ENCODE peak calls at places on chromosomes 1 and 21, in four cellular contexts. V, B, J and X are unnamed samples.

GRCh38 chr1:115288799-115289198 is 49.2 kb downstream of the NGF start:
- DNase-seq in V (no peak), B (no peak), J (no peak), X (no peak)

GRCh38 chr1:100265562-100265930 is 470 bp upstream of the RTCA start:
- DNase-seq in V (peak; percentile 18), B (peak; percentile 42), J (no peak), X (no peak)

GRCh38 chr1:101051688-101052638 is 26.4 kb upstream of the DPH5 start:
- DNase-seq in V (no peak), B (no peak), J (no peak), X (no peak)

GRCh38 chr1:239274242-239274830 is 112.0 kb upstream of the CHRM3 start:
- DNase-seq in V (no peak), B (no peak), J (no peak), X (no peak)

GRCh38 chr1:159428536-159428935 is 3.5 kb upstream of the OR10J4 start:
- DNase-seq in V (no peak), B (no peak), J (no peak), X (no peak)

GRCh38 chr1:236016083-236016482 is 48.8 kb downstream of the NID1 start:
- DNase-seq in V (no peak), B (peak; percentile 30), J (no peak), X (no peak)

GRCh38 chr1:217713223-217713622 is 82.1 kb downstream of the SPATA17 start:
- DNase-seq in V (no peak), B (no peak), J (no peak), X (no peak)

GRCh38 chr1:173934440-173934839 is 17.3 kb upstream of the SERPINC1 start:
- DNase-seq in V (no peak), B (no peak), J (no peak), X (no peak)

GRCh38 chr1:93448292-93448982 is 519 bp downstream of the FNBP1L start:
- DNase-seq in V (no peak), B (peak; percentile 67), J (peak; percentile 50), X (no peak)

GRCh38 chr1:61517345-61517744 is 207.6 kb downstream of the TM2D1 start:
- DNase-seq in V (no peak), B (no peak), J (no peak), X (no peak)

GRCh38 chr1:172727956-172728603 is 69.2 kb downstream of the FASLG start:
- DNase-seq in V (peak; percentile 54), B (peak; percentile 17), J (no peak), X (no peak)

GRCh38 chr21:19490481-19490880 is 1086.9 kb upstream of the TMPRSS15 start:
- DNase-seq in V (no peak), B (no peak), J (no peak), X (no peak)

GRCh38 chr1:56644064-56644940 is 812 bp upstream of the PRKAA2 start:
- DNase-seq in V (no peak), B (peak; percentile 18), J (no peak), X (no peak)

GRCh38 chr1:220487297-220487820 is 40.6 kb upstream of the MARK1 start:
- DNase-seq in V (peak; percentile 3), B (peak; percentile 13), J (no peak), X (no peak)

GRCh38 chr21:22020221-22020620 is 1022.0 kb downstream of the NCAM2 start:
- DNase-seq in V (no peak), B (no peak), J (no peak), X (no peak)

GRCh38 chr1:42210421-42211133 is 46.0 kb upstream of the GUCA2A start:
- DNase-seq in V (no peak), B (no peak), J (no peak), X (no peak)

GRCh38 chr1:233025156-233025555 is 74.7 kb downstream of the NTPCR start:
- DNase-seq in V (no peak), B (peak; percentile 77), J (no peak), X (peak; percentile 80)

GRCh38 chr1:119385650-119386049 is 17.1 kb downstream of the HAO2 start:
- DNase-seq in V (no peak), B (no peak), J (no peak), X (no peak)

GRCh38 chr21:28423521-28423920 is 569.2 kb downstream of the LTN1 start:
- DNase-seq in V (no peak), B (no peak), J (no peak), X (no peak)

GRCh38 chr1:4132525-4133308 is 232.6 kb upstream of the C1orf174 start:
- DNase-seq in V (no peak), B (no peak), J (no peak), X (no peak)

GRCh38 chr21:28959367-28960099 is 33.1 kb downstream of the LTN1 start:
- DNase-seq in V (no peak), B (no peak), J (no peak), X (no peak)

GRCh38 chr1:90407737-90408136 is 309.4 kb downstream of the BARHL2 start:
- DNase-seq in V (no peak), B (no peak), J (no peak), X (no peak)

GRCh38 chr1:172529304-172529703 is 3.6 kb upstream of the SUCO start:
- DNase-seq in V (no peak), B (no peak), J (no peak), X (no peak)

GRCh38 chr1:70034403-70034802 is 171.0 kb downstream of the LRRC40 start:
- DNase-seq in V (no peak), B (no peak), J (no peak), X (peak; percentile 76)

GRCh38 chr1:165034136-165034535 is 322.4 kb downstream of the LMX1A start:
- DNase-seq in V (no peak), B (no peak), J (no peak), X (peak; percentile 70)

GRCh38 chr1:206801467-206801866 is 29.2 kb upstream of the IL10 start:
- DNase-seq in V (no peak), B (no peak), J (no peak), X (no peak)
- TF ChIP-seq CTCF in V (no peak), B (no peak), J (no peak), X (no peak)

GRCh38 chr21:33028759-33029511 is 3.2 kb downstream of the OLIG2 start:
- DNase-seq in V (no peak), B (no peak), J (no peak), X (no peak)

GRCh38 chr21:33029512-33029921 is 3.8 kb downstream of the OLIG2 start:
- DNase-seq in V (no peak), B (no peak), J (no peak), X (no peak)

GRCh38 chr21:33026878-33027400 is 1.2 kb downstream of the OLIG2 start:
- DNase-seq in V (no peak), B (no peak), J (no peak), X (no peak)

GRCh38 chr21:33027401-33028185 is 1.9 kb downstream of the OLIG2 start:
- DNase-seq in V (no peak), B (no peak), J (no peak), X (no peak)

DNA sequence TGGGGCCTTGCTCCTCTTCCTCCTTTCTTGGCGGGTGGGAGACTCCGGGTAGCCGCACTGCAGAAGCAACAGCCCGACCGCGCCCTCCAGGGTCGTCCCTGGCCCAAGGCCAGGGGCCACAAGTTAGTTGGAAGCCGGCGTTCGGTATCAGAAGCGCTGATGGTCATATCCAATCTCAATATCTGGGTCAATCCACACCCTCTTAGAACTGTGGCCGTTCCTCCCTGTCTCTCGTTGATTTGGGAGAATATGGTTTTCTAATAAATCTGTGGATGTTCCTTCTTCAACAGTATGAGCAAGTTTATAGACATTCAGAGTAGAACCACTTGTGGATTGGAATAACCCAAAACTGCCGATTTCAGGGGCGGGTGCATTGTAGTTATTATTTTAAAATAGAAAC is 2.5 kb downstream of the OLIG2 start:
- DNase-seq in V (no peak), B (no peak), J (no peak), X (no peak)
- TF ChIP-seq CTCF in V (no peak), B (no peak), J (no peak), X (no peak)

GRCh38 chr1:87331319-87332269 is 2.9 kb downstream of the LMO4 start:
- DNase-seq in V (peak; percentile 69), B (peak; percentile 81), J (peak; percentile 88), X (peak; percentile 83)
- TF ChIP-seq CTCF in V (no peak), B (no peak), J (no peak), X (no peak)

GRCh38 chr1:110209715-110210603 is at the start of gene KCNC4:
- DNase-seq in V (peak; percentile 69), B (peak; percentile 93), J (peak; percentile 83), X (no peak)
- TF ChIP-seq CTCF in V (no peak), B (no peak), J (no peak), X (no peak)

DNA sequence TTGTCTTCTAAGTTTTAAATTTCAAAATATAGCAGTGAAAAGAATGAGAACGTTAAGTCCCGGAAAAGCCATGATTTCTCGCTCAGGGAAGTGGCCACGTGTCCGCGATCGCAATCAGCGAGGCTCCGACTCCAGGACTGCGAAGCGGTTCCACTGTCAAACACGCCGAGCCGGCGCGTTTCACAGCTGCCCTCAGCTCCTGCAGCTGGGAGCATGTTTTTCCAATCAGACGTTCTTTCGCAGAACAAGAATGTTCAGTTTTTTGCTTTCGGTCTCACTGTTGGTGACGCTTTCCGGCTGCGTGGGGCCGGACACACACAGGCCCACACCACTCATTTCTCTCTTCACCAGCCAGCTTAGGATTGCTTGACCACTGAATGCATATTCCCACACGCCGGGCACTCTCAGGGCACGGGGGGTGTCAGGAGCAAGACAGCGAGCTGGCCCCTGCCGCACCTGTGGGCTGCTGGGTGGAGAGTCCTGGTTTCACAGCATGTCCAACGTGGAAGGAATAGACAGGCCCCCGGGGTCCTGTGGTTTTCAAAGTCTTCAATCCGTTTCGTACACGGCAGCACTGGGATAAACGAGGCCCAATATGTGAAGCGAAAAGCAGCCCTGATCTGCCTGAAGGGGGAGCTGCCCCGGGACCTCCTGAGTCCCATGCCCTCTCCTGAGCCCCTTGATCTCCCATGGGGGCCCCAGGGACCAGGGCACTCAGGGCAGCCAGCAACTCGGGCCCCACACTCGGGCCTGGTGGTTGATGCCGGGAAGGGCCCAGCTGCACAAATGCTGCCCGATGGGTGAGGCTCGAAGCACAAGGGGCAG is 47.3 kb upstream of the COL18A1 start:
- DNase-seq in V (no peak), B (peak; percentile 41), J (no peak), X (no peak)
- TF ChIP-seq CTCF in V (no peak), B (no peak), J (no peak), X (no peak)

DNA sequence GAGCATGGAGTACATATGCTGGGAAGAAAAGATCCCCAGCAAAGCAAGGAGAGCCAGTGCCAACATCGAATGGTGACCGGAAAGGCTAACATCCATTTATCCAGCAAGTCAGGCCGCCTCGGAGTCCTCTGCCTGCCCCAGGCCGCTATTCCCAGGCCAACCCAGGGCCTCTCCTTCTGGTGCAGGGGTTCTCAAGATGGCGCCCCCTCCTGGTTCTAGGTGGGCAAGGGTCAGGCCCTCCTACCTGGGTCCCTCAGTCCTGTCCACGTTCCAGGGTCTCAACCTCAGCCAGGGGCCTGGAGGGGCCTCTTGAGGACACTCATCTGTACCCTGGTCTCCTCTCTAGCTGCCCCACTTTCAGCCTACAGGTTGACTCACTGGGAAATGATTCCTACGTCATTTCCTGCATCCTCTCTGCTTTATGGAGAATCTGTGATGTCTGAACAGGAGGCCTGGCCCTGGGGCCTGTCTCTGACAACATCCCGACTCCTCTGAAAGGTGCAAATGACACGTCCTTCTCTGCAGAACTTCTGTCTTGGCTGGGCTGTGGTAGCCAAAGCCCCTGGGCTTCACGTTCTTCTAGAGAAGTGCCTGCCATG is 145.3 kb downstream of the PSMG1 start:
- DNase-seq in V (no peak), B (no peak), J (no peak), X (no peak)
- TF ChIP-seq CTCF in V (no peak), B (no peak), J (no peak), X (no peak)